ENCODE peak calls at places on chromosomes 11 and 22, in ten cellular contexts. V, T, B, S, X, C, R, G, A and N are unnamed samples. For H3K27me3, the result is how much of the 10 kb centered on the place peaks cover.

GRCh38 chr22:36323182-36323854 is 64.4 kb downstream of the MYH9 start:
- DNase-seq in V (no peak), T (no peak), B (peak), S (no peak), X (no peak), C (peak), R (peak), G (no peak), A (no peak), N (no peak)

GRCh38 chr11:128492461-128492860 is 94.9 kb downstream of the ETS1 start:
- DNase-seq in V (no peak), T (no peak), B (no peak), S (no peak), X (no peak), C (no peak), R (no peak), G (no peak), A (no peak), N (no peak)

GRCh38 chr11:12725863-12726666 is 51.8 kb downstream of the TEAD1 start:
- DNase-seq in V (no peak), T (no peak), B (no peak), S (no peak), X (no peak), C (no peak), R (no peak), G (no peak), A (peak), N (no peak)

GRCh38 chr11:57277845-57278720 is 41.0 kb upstream of the APLNR start:
- DNase-seq in V (no peak), T (peak), B (peak), S (peak), X (peak), C (peak), R (peak), G (peak), A (peak), N (no peak)

GRCh38 chr11:34251640-34251980 is 106.2 kb downstream of the ABTB2 start:
- DNase-seq in V (no peak), T (no peak), B (no peak), S (no peak), X (no peak), C (no peak), R (no peak), G (no peak), A (no peak), N (no peak)

GRCh38 chr11:11296434-11296833 is 56.6 kb downstream of the CSNK2A3 start:
- DNase-seq in V (no peak), T (no peak), B (no peak), S (no peak), X (no peak), C (no peak), R (no peak), G (peak), A (no peak), N (no peak)

GRCh38 chr11:93267383-93267782 is 63.2 kb upstream of the DEUP1 start:
- DNase-seq in V (no peak), T (no peak), B (no peak), S (no peak), X (no peak), C (no peak), R (no peak), G (peak), A (no peak), N (no peak)

GRCh38 chr11:13260963-13261599 is 16.5 kb upstream of the BMAL1 start:
- DNase-seq in V (no peak), T (no peak), B (peak), S (no peak), X (no peak), C (no peak), R (peak), G (no peak), A (peak), N (no peak)

GRCh38 chr11:45089251-45089650 is 57.2 kb upstream of the PRDM11 start:
- DNase-seq in V (no peak), T (no peak), B (peak), S (no peak), X (no peak), C (peak), R (peak), G (no peak), A (peak), N (no peak)

GRCh38 chr11:7436657-7437056 is 48.6 kb upstream of the OLFML1 start:
- DNase-seq in V (peak), T (no peak), B (peak), S (no peak), X (no peak), C (no peak), R (no peak), G (peak), A (no peak), N (no peak)

GRCh38 chr11:73271936-73272679 is at the start of gene P2RY6:
- DNase-seq in V (no peak), T (peak), B (peak), S (peak), X (no peak), C (no peak), R (no peak), G (peak), A (peak), N (no peak)

GRCh38 chr22:39153220-39153860 is 860 bp upstream of the CBX7 start:
- DNase-seq in V (no peak), T (no peak), B (no peak), S (no peak), X (no peak), C (no peak), R (no peak), G (no peak), A (no peak), N (no peak)

GRCh38 chr11:47912843-47913437 is 64.8 kb upstream of the NUP160 start:
- DNase-seq in V (no peak), T (no peak), B (no peak), S (no peak), X (no peak), C (no peak), R (no peak), G (no peak), A (no peak), N (no peak)

GRCh38 chr11:111376453-111376871 is 2.6 kb downstream of the POU2AF1 start:
- DNase-seq in V (no peak), T (peak), B (no peak), S (no peak), X (no peak), C (no peak), R (no peak), G (no peak), A (peak), N (no peak)

GRCh38 chr11:134331565-134332188 is at the start of gene GLB1L2:
- DNase-seq in V (peak), T (peak), B (peak), S (peak), X (peak), C (no peak), R (peak), G (peak), A (peak), N (peak)

GRCh38 chr11:42770444-42771065 is 541.2 kb upstream of the API5 start:
- DNase-seq in V (no peak), T (no peak), B (no peak), S (peak), X (peak), C (no peak), R (no peak), G (peak), A (peak), N (no peak)

GRCh38 chr11:69000831-69001245 is 12.2 kb downstream of the MRGPRF start:
- DNase-seq in V (no peak), T (peak), B (peak), S (peak), X (no peak), C (peak), R (no peak), G (no peak), A (peak), N (no peak)

GRCh38 chr11:41895106-41895505 is 435.7 kb upstream of the LRRC4C start:
- DNase-seq in V (no peak), T (no peak), B (no peak), S (no peak), X (no peak), C (no peak), R (no peak), G (no peak), A (no peak), N (no peak)

GRCh38 chr11:5624489-5625278 is at the start of gene TRIM34:
- DNase-seq in V (peak), T (peak), B (peak), S (no peak), X (peak), C (peak), R (no peak), G (peak), A (peak), N (peak)

GRCh38 chr22:19644314-19645223 is 69.7 kb upstream of the SEPTIN5 start:
- DNase-seq in V (no peak), T (no peak), B (no peak), S (no peak), X (no peak), C (no peak), R (no peak), G (no peak), A (no peak), N (no peak)

GRCh38 chr22:28105396-28105795 is 186.3 kb upstream of the PITPNB start:
- DNase-seq in V (no peak), T (no peak), B (no peak), S (no peak), X (no peak), C (no peak), R (no peak), G (no peak), A (no peak), N (no peak)

GRCh38 chr22:37197451-37198289 is 9.6 kb upstream of the C1QTNF6 start:
- DNase-seq in V (no peak), T (peak), B (peak), S (peak), X (no peak), C (peak), R (no peak), G (peak), A (peak), N (no peak)

GRCh38 chr11:11569936-11570491 is 51.8 kb downstream of the GALNT18 start:
- DNase-seq in V (no peak), T (no peak), B (peak), S (no peak), X (no peak), C (peak), R (peak), G (no peak), A (peak), N (no peak)

GRCh38 chr11:67368621-67369020 is 4.8 kb downstream of the CLCF1 start:
- DNase-seq in V (no peak), T (no peak), B (no peak), S (no peak), X (no peak), C (no peak), R (no peak), G (no peak), A (no peak), N (no peak)

GRCh38 chr11:1076061-1076665 is 1.5 kb downstream of the MUC2 start:
- DNase-seq in V (no peak), T (no peak), B (no peak), S (no peak), X (no peak), C (no peak), R (no peak), G (no peak), A (no peak), N (no peak)

GRCh38 chr22:37601203-37601539 is 7.5 kb upstream of the GGA1 start:
- DNase-seq in V (no peak), T (no peak), B (no peak), S (no peak), X (no peak), C (no peak), R (no peak), G (no peak), A (no peak), N (no peak)

GRCh38 chr11:67523556-67524479 is 572 bp upstream of the CABP2 start:
- DNase-seq in V (no peak), T (no peak), B (no peak), S (no peak), X (no peak), C (no peak), R (no peak), G (no peak), A (no peak), N (no peak)

GRCh38 chr11:70082829-70083228 is 4.7 kb downstream of the ANO1 start:
- DNase-seq in V (no peak), T (no peak), B (no peak), S (no peak), X (no peak), C (no peak), R (no peak), G (peak), A (peak), N (no peak)

GRCh38 chr11:70078796-70079616 is 889 bp downstream of the ANO1 start:
- DNase-seq in V (no peak), T (peak), B (no peak), S (no peak), X (no peak), C (no peak), R (no peak), G (no peak), A (peak), N (no peak)

GRCh38 chr11:70079691-70080090 is 1.6 kb downstream of the ANO1 start:
- DNase-seq in V (no peak), T (peak), B (no peak), S (no peak), X (no peak), C (no peak), R (no peak), G (no peak), A (peak), N (no peak)

GRCh38 chr11:70078095-70078795 is at the start of gene ANO1:
- DNase-seq in V (no peak), T (peak), B (no peak), S (no peak), X (no peak), C (no peak), R (peak), G (no peak), A (peak), N (no peak)

GRCh38 chr11:70080763-70081162 is 2.6 kb downstream of the ANO1 start:
- DNase-seq in V (no peak), T (peak), B (no peak), S (no peak), X (no peak), C (no peak), R (no peak), G (no peak), A (peak), N (no peak)
- H3K4me3 ChIP-seq in V (no peak), T (peak), B (no peak), S (no peak), X (no peak), C (no peak), R (peak), G (no peak), A (peak), N (no peak)

GRCh38 chr11:119169272-119169719 is 771 bp downstream of the NLRX1 start:
- DNase-seq in V (no peak), T (peak), B (no peak), S (peak), X (peak), C (peak), R (peak), G (peak), A (peak), N (no peak)
- H3K27ac ChIP-seq in V (peak), T (peak), B (peak), S (peak), X (peak), C (peak), R (peak), G (peak), A (peak), N (peak)

GRCh38 chr22:22703715-22704114 is 59.3 kb downstream of the GGTLC2 start:
- DNase-seq in V (no peak), T (no peak), B (no peak), S (no peak), X (no peak), C (no peak), R (no peak), G (no peak), A (peak), N (no peak)

GRCh38 chr22:22702874-22703570 is 58.6 kb downstream of the GGTLC2 start:
- DNase-seq in V (no peak), T (no peak), B (no peak), S (no peak), X (no peak), C (no peak), R (no peak), G (no peak), A (no peak), N (no peak)

GRCh38 chr22:22702159-22702873 is 57.9 kb downstream of the GGTLC2 start:
- DNase-seq in V (no peak), T (no peak), B (no peak), S (no peak), X (no peak), C (no peak), R (no peak), G (peak), A (peak), N (no peak)

GRCh38 chr22:22705328-22706100 is 61.1 kb downstream of the GGTLC2 start:
- DNase-seq in V (no peak), T (no peak), B (no peak), S (no peak), X (no peak), C (peak), R (no peak), G (no peak), A (no peak), N (no peak)

GRCh38 chr22:22704156-22704946 is 59.9 kb downstream of the GGTLC2 start:
- DNase-seq in V (no peak), T (no peak), B (no peak), S (no peak), X (no peak), C (no peak), R (no peak), G (no peak), A (no peak), N (no peak)
- H3K27me3 ChIP-seq in V (under half), T (under half), B (under half), S (under half), X (under half), C (under half), R (under half), G (under half), A (under half), N (under half)

GRCh38 chr11:117200813-117201515 is 1.8 kb downstream of the TAGLN start:
- DNase-seq in V (no peak), T (no peak), B (no peak), S (no peak), X (no peak), C (no peak), R (no peak), G (peak), A (no peak), N (no peak)
- H3K4me3 ChIP-seq in V (no peak), T (no peak), B (peak), S (no peak), X (peak), C (peak), R (peak), G (peak), A (no peak), N (no peak)